ENCODE peak calls at places on chromosome 5, in seven cellular contexts. W, L, H, F, Z, X and I are unnamed samples. For H3K27me3, the result is how much of the 10 kb centered on the place peaks cover.

GRCh38 chr5:33657804-33658435 is 217.2 kb downstream of the TARS1 start:
- DNase-seq in H (no peak), L (no peak), W (no peak), Z (no peak), X (no peak), F (no peak), I (no peak)

GRCh38 chr5:4208996-4209395 is 613.4 kb downstream of the IRX1 start:
- DNase-seq in F (no peak), X (no peak), Z (no peak), L (no peak), W (no peak), H (no peak), I (no peak)

GRCh38 chr5:168365581-168366081 is 74.2 kb downstream of the WWC1 start:
- DNase-seq in L (peak), W (peak), X (peak), Z (no peak), H (peak), F (peak), I (no peak)

GRCh38 chr5:132830436-132831094 is at the start of gene SHROOM1:
- DNase-seq in H (peak), Z (no peak), W (peak), F (peak), L (peak), X (peak), I (no peak)

GRCh38 chr5:148005788-148006520 is 57.8 kb upstream of the SPINK5 start:
- DNase-seq in L (no peak), F (no peak), Z (no peak), H (no peak), X (no peak), W (no peak), I (no peak)

GRCh38 chr5:84403773-84404172 is 19.1 kb upstream of the EDIL3 start:
- DNase-seq in X (peak), Z (no peak), H (no peak), L (peak), F (no peak), W (no peak), I (peak)

GRCh38 chr5:567664-568060 is 43.4 kb upstream of the SLC9A3 start:
- DNase-seq in F (no peak), Z (no peak), W (no peak), X (no peak), H (no peak), L (no peak), I (no peak)

GRCh38 chr5:153135416-153135815 is 355.1 kb upstream of the GRIA1 start:
- DNase-seq in L (no peak), X (peak), W (no peak), F (no peak), H (no peak), Z (no peak), I (no peak)

GRCh38 chr5:18992264-18992663 is 995.7 kb downstream of the CDH18 start:
- DNase-seq in H (no peak), X (no peak), F (no peak), L (no peak), Z (no peak), W (no peak), I (no peak)
- H3K27me3 ChIP-seq in H (under half), X (under half), F (under half), L (under half), Z (under half), W (under half), I (under half)

GRCh38 chr5:93611900-93612898 is 29.2 kb downstream of the NR2F1 start:
- DNase-seq in Z (no peak), F (no peak), H (no peak), L (peak), W (no peak), X (peak), I (no peak)
- H3K27me3 ChIP-seq in Z (half or more), F (half or more), H (under half), L (under half), W (half or more), X (half or more), I (under half)

DNA sequence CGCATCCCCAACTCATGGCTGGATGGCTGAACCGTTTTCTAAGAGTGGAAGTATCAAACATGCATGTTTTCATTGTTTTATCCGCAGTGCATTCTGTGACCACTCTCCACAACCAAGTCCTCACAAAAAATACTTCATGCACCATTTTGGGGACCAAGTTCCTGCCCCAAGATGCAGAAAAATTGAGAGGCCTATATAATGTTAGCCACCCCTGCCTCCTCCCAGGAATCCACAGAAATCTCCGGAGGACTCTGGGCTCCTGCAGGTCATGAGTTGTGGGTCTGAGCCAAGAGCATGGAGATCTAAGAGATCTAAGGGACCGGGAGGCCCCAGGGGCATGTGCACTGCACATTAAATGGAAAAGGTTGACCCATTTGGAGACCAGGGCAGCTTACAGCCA is 119.3 kb downstream of the MTX3 start:
- DNase-seq in F (no peak), W (no peak), Z (no peak), X (no peak), H (no peak), L (no peak), I (no peak)
- H3K27me3 ChIP-seq in F (under half), W (under half), Z (under half), X (under half), H (under half), L (under half), I (under half)

GRCh38 chr5:79512692-79513518 is 1.0 kb downstream of the HOMER1 start:
- DNase-seq in W (no peak), F (peak), H (no peak), L (peak), Z (no peak), X (peak), I (no peak)

GRCh38 chr5:79510638-79511037 is 3.3 kb downstream of the HOMER1 start:
- DNase-seq in H (peak), W (no peak), Z (no peak), L (no peak), F (no peak), X (no peak), I (no peak)

GRCh38 chr5:79514391-79515105 is 614 bp upstream of the HOMER1 start:
- DNase-seq in H (peak), W (peak), X (peak), L (peak), Z (peak), F (peak), I (peak)

GRCh38 chr5:79513519-79514390 is at the start of gene HOMER1:
- DNase-seq in Z (peak), X (peak), W (peak), L (peak), H (peak), F (peak), I (no peak)

GRCh38 chr5:79511945-79512493 is 1.9 kb downstream of the HOMER1 start:
- DNase-seq in W (no peak), Z (no peak), H (no peak), X (no peak), L (peak), F (no peak), I (no peak)
- H3K27me3 ChIP-seq in W (under half), Z (under half), H (under half), X (under half), L (under half), F (under half), I (under half)